ENCODE peak calls at places on chromosome 17, in six cellular contexts. One of them, this sample, is unnamed.

GRCh38 chr17:43125967-43126910 is 1.1 kb upstream of the BRCA1 start:
- DNase-seq in choroid plexus epithelial cell: no peak
- DNase-seq in mesenchymal stem cell: no peak
- DNase-seq in ovary: no peak
- DNase-seq in thoracic aorta: no peak
- DNase-seq in heart right ventricle: no peak
- DNase-seq in this sample: no peak

GRCh38 chr17:8630227-8630801 is at the start of gene MYH10:
- DNase-seq in mesenchymal stem cell: no peak
- DNase-seq in ovary: no peak
- DNase-seq in choroid plexus epithelial cell: no peak
- DNase-seq in thoracic aorta: no peak
- DNase-seq in heart right ventricle: no peak
- DNase-seq in this sample: no peak

GRCh38 chr17:45782889-45783592 is 1.1 kb upstream of the CRHR1 start:
- DNase-seq in thoracic aorta: no peak
- DNase-seq in choroid plexus epithelial cell: no peak
- DNase-seq in ovary: no peak
- DNase-seq in mesenchymal stem cell: peak
- DNase-seq in heart right ventricle: no peak
- DNase-seq in this sample: no peak

GRCh38 chr17:17545031-17545820 is 46.3 kb downstream of the PEMT start:
- DNase-seq in heart right ventricle: peak
- DNase-seq in mesenchymal stem cell: no peak
- DNase-seq in thoracic aorta: no peak
- DNase-seq in ovary: peak
- DNase-seq in choroid plexus epithelial cell: peak
- DNase-seq in this sample: no peak

GRCh38 chr17:1782171-1782567 is 20.3 kb downstream of the SERPINF1 start:
- DNase-seq in thoracic aorta: no peak
- DNase-seq in heart right ventricle: no peak
- DNase-seq in mesenchymal stem cell: no peak
- DNase-seq in choroid plexus epithelial cell: no peak
- DNase-seq in ovary: no peak
- DNase-seq in this sample: no peak

GRCh38 chr17:82973456-82974135 is 105.8 kb upstream of the METRNL start:
- DNase-seq in ovary: no peak
- DNase-seq in choroid plexus epithelial cell: no peak
- DNase-seq in heart right ventricle: no peak
- DNase-seq in mesenchymal stem cell: no peak
- DNase-seq in thoracic aorta: no peak
- DNase-seq in this sample: no peak

GRCh38 chr17:74883241-74883750 is 10.1 kb downstream of the FADS6 start:
- DNase-seq in mesenchymal stem cell: no peak
- DNase-seq in ovary: no peak
- DNase-seq in thoracic aorta: no peak
- DNase-seq in heart right ventricle: no peak
- DNase-seq in choroid plexus epithelial cell: peak
- DNase-seq in this sample: no peak

GRCh38 chr17:48441231-48441711 is 11.3 kb upstream of the SKAP1 start:
- DNase-seq in heart right ventricle: no peak
- DNase-seq in mesenchymal stem cell: no peak
- DNase-seq in choroid plexus epithelial cell: no peak
- DNase-seq in ovary: no peak
- DNase-seq in thoracic aorta: no peak
- DNase-seq in this sample: peak

GRCh38 chr17:65564793-65565192 is 3.3 kb upstream of the AXIN2 start:
- DNase-seq in thoracic aorta: peak
- DNase-seq in ovary: peak
- DNase-seq in heart right ventricle: no peak
- DNase-seq in mesenchymal stem cell: no peak
- DNase-seq in choroid plexus epithelial cell: peak
- DNase-seq in this sample: no peak

DNA sequence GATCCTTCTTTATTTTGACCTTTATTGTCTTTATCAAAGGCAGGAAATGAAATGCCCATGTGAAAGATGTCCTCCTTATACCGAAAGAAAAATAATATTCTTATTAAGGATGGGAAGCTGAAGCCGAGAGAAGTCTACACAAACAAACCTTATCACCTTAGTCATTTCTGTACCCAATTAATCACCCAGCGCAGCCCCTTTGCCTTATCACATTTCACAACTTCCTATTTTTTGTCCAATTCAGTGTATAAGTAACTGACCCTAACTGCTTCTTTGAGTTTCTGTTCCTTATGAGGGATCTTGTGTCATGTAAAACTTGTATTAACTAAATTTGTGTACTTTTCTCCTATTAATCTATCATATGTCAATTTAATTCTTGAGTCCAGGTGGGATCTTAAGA is 16.4 kb upstream of the CCL23 start:
- DNase-seq in heart right ventricle: no peak
- DNase-seq in choroid plexus epithelial cell: no peak
- DNase-seq in mesenchymal stem cell: no peak
- DNase-seq in ovary: no peak
- DNase-seq in thoracic aorta: no peak
- DNase-seq in this sample: peak
- H3K4me3 ChIP-seq in heart right ventricle: no peak
- H3K4me3 ChIP-seq in choroid plexus epithelial cell: no peak
- H3K4me3 ChIP-seq in mesenchymal stem cell: no peak
- H3K4me3 ChIP-seq in ovary: no peak
- H3K4me3 ChIP-seq in thoracic aorta: no peak
- H3K4me3 ChIP-seq in this sample: no peak

GRCh38 chr17:73224663-73225305 is 31.9 kb downstream of the COG1 start:
- DNase-seq in thoracic aorta: no peak
- DNase-seq in heart right ventricle: no peak
- DNase-seq in ovary: no peak
- DNase-seq in mesenchymal stem cell: no peak
- DNase-seq in choroid plexus epithelial cell: no peak
- DNase-seq in this sample: no peak
- H3K4me3 ChIP-seq in thoracic aorta: no peak
- H3K4me3 ChIP-seq in heart right ventricle: no peak
- H3K4me3 ChIP-seq in ovary: no peak
- H3K4me3 ChIP-seq in mesenchymal stem cell: no peak
- H3K4me3 ChIP-seq in choroid plexus epithelial cell: no peak
- H3K4me3 ChIP-seq in this sample: no peak

DNA sequence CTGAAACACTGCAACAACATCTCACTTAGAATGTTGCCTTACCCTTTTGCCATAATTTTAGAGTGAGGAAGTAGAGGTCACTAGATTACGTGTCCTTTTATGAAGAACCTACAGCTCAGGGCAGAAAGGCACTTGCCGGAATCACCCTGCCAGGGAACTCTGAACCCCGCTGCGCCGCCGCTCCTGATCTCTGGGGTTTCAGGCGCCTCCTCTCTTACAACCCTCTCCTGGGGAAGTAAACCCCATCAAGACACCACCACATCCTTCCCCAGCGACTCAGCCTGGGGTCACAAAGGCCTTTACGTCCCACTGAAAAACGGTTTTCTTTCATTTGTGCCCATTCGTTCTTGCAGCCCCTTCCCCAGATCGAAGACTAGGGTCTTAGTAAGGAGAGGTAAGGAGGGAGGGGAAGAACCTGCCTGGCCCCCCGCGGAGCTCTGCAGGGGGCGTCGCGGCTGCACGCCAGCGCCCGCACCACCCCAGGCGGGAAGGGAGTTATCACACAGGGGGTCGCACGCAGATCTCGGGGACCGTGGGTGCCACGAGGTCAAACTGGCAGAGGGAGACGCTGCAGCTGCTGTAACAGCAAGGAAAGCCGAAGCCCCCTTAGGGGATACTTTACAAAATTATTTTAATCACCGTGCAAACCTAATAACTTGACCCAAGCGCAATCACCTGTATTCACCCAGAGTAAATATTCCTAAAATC is 1.0 kb upstream of the HLF start:
- DNase-seq in ovary: no peak
- DNase-seq in thoracic aorta: no peak
- DNase-seq in mesenchymal stem cell: no peak
- DNase-seq in heart right ventricle: no peak
- DNase-seq in choroid plexus epithelial cell: no peak
- DNase-seq in this sample: no peak
- H3K4me3 ChIP-seq in ovary: peak
- H3K4me3 ChIP-seq in thoracic aorta: peak
- H3K4me3 ChIP-seq in mesenchymal stem cell: no peak
- H3K4me3 ChIP-seq in heart right ventricle: peak
- H3K4me3 ChIP-seq in choroid plexus epithelial cell: no peak
- H3K4me3 ChIP-seq in this sample: no peak

DNA sequence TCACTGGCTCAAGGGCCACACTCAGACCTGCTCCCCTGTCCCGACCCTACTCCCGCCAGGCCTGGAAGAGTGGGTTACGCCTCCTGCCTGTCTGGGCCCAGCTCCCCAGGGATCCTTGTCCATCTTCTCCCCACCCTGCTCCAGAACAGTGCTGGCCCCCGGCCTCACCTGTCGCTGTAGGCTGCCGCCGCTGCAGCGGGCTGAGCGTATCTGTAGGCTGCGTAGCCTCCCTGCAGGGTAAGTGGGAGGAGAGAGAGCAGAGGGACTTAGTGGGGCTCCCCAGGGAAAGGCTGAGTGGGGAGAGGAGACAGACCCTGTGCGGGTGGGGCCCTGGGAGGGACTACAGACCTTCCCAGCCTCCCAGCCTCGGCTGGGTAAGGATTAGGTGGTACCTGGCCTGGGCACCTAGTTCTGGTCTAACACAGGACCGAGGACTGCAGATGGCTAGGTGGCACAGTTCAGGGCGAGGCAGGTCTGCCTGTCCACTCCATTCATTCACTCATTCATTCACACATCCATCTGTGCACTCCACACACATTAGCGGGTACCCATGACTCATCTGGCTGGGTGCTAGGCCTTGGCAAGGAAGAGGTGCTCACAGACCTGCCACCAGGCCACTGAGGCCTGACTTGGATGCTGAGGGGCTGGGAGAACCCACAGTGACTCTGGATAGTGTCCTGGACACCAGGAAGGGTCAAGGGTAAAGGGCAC is 20.9 kb downstream of the ENGASE start:
- DNase-seq in thoracic aorta: no peak
- DNase-seq in ovary: no peak
- DNase-seq in choroid plexus epithelial cell: no peak
- DNase-seq in heart right ventricle: no peak
- DNase-seq in mesenchymal stem cell: no peak
- DNase-seq in this sample: no peak
- H3K4me3 ChIP-seq in thoracic aorta: no peak
- H3K4me3 ChIP-seq in ovary: no peak
- H3K4me3 ChIP-seq in choroid plexus epithelial cell: no peak
- H3K4me3 ChIP-seq in heart right ventricle: no peak
- H3K4me3 ChIP-seq in mesenchymal stem cell: no peak
- H3K4me3 ChIP-seq in this sample: no peak

GRCh38 chr17:50480142-50480764 is 1.6 kb downstream of the RSAD1 start:
- DNase-seq in choroid plexus epithelial cell: no peak
- DNase-seq in thoracic aorta: no peak
- DNase-seq in heart right ventricle: no peak
- DNase-seq in mesenchymal stem cell: no peak
- DNase-seq in ovary: no peak
- DNase-seq in this sample: no peak
- H3K4me3 ChIP-seq in choroid plexus epithelial cell: no peak
- H3K4me3 ChIP-seq in thoracic aorta: peak
- H3K4me3 ChIP-seq in heart right ventricle: no peak
- H3K4me3 ChIP-seq in mesenchymal stem cell: no peak
- H3K4me3 ChIP-seq in ovary: no peak
- H3K4me3 ChIP-seq in this sample: no peak

DNA sequence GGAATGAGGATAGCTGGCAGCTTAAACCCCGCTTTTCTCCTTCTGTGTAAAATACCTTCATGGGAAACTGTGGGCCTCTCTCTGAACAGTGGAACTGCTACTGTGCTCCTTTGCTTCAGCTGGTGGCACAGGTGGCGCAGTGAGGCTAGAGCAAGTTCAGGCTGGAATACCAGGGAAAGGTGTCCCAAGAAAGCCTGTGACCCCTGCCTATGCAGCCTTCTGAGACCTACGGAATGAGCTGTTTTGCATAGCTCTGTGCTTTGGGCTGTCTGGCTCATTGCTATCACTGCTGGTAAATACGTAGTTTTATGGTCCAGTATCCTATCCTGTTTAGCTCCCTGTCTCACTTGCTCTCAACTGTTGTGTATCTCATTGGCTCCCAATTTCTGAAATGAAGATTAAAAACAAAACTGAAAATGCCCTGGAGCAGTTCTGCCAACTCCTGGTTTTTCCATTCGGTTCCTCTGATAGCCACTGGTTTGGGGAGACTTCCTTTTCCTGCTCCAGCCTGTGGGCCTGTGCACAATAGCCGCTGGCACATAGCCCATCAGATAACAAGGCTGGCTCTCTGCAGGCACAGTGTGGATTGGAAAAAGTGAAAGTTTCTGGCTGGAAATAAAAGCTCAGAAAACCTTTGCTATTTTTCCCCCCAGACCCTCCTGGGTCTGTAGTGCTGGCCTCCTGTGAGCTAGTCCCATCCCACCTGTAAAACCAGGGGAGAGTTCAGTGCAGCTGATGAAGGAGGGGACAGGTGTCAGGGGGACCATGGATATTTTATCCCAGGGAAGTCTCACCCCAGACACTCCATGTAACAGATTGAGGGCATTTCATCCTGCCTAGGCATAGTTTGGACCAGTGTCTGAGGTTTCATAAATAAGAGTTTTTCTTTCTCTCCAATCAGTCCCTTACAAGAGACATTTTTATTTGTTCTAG is 24.1 kb downstream of the LIMD2 start:
- DNase-seq in heart right ventricle: peak
- DNase-seq in mesenchymal stem cell: peak
- DNase-seq in ovary: peak
- DNase-seq in thoracic aorta: peak
- DNase-seq in choroid plexus epithelial cell: peak
- DNase-seq in this sample: no peak
- H3K4me3 ChIP-seq in heart right ventricle: peak
- H3K4me3 ChIP-seq in mesenchymal stem cell: no peak
- H3K4me3 ChIP-seq in ovary: peak
- H3K4me3 ChIP-seq in thoracic aorta: peak
- H3K4me3 ChIP-seq in choroid plexus epithelial cell: peak
- H3K4me3 ChIP-seq in this sample: no peak

GRCh38 chr17:62819511-62820221 is 11.6 kb upstream of the MARCHF10 start:
- DNase-seq in thoracic aorta: peak
- DNase-seq in choroid plexus epithelial cell: peak
- DNase-seq in mesenchymal stem cell: peak
- DNase-seq in ovary: peak
- DNase-seq in heart right ventricle: peak
- DNase-seq in this sample: no peak
- H3K4me3 ChIP-seq in thoracic aorta: peak
- H3K4me3 ChIP-seq in choroid plexus epithelial cell: peak
- H3K4me3 ChIP-seq in mesenchymal stem cell: no peak
- H3K4me3 ChIP-seq in ovary: no peak
- H3K4me3 ChIP-seq in heart right ventricle: no peak
- H3K4me3 ChIP-seq in this sample: no peak

DNA sequence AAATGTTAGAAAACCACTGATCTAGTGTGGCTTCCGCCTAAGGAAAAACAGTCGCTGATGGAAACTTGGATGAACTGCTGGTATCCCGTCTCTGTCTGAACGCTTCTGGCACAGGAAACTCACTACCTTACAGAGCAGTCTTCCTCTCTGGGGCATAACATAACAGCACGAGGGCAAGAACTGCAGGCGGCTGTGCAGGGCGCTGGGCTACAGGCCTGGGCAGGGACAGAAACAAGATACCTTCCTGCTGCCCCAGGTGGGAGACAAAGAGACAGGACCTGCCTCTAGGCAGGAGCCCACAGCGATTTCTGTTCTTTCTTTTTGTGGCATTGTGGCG is 10.5 kb downstream of the MXRA7 start:
- DNase-seq in thoracic aorta: no peak
- DNase-seq in choroid plexus epithelial cell: no peak
- DNase-seq in mesenchymal stem cell: no peak
- DNase-seq in heart right ventricle: no peak
- DNase-seq in ovary: no peak
- DNase-seq in this sample: no peak
- H3K4me3 ChIP-seq in thoracic aorta: peak
- H3K4me3 ChIP-seq in choroid plexus epithelial cell: no peak
- H3K4me3 ChIP-seq in mesenchymal stem cell: no peak
- H3K4me3 ChIP-seq in heart right ventricle: no peak
- H3K4me3 ChIP-seq in ovary: peak
- H3K4me3 ChIP-seq in this sample: no peak